ENCODE peak calls at places on chromosomes 5 and 9, in eight cellular contexts. F is astrocyte of the cerebellum, O is heart right ventricle, P is left ventricle myocardium inferior, B is HEK293T, A is NCI-H1436 treated with DMSO at 0.1 percent for 48 hours, Z is amniotic stem cell, J is Panc1. R is an unnamed sample.

GRCh38 chr5:16064135-16064893 is 115.3 kb downstream of the MARCHF11 start:
- DNase-seq in P (no peak), J (no peak), Z (no peak), O (no peak), F (no peak), A (no peak), B (no peak), R (no peak)

GRCh38 chr5:110900829-110901228 is 162.0 kb downstream of the SLC25A46 start:
- DNase-seq in B (no peak), P (no peak), O (no peak), A (no peak), Z (peak), F (peak), J (peak), R (no peak)

GRCh38 chr9:32291370-32291769 is 93.1 kb upstream of the ACO1 start:
- DNase-seq in Z (no peak), P (no peak), A (no peak), J (no peak), B (no peak), O (no peak), F (no peak), R (no peak)

GRCh38 chr5:19859020-19859419 is 129.0 kb downstream of the CDH18 start:
- DNase-seq in Z (no peak), J (no peak), P (no peak), O (no peak), F (no peak), A (no peak), B (no peak), R (no peak)

GRCh38 chr5:124858612-124859011 is 112.2 kb upstream of the ZNF608 start:
- DNase-seq in Z (no peak), B (no peak), P (no peak), J (no peak), A (no peak), F (no peak), O (no peak), R (no peak)

GRCh38 chr9:88460583-88461332 is 72.5 kb downstream of the SPIN1 start:
- DNase-seq in J (no peak), F (no peak), A (no peak), O (no peak), Z (no peak), B (no peak), P (no peak), R (no peak)

GRCh38 chr5:6556089-6556801 is 76.6 kb downstream of the NSUN2 start:
- DNase-seq in F (peak), B (no peak), A (no peak), J (no peak), P (no peak), Z (no peak), O (no peak), R (no peak)

GRCh38 chr9:83130541-83130940 is 67.6 kb upstream of the RASEF start:
- DNase-seq in B (no peak), A (no peak), F (peak), P (no peak), J (no peak), O (no peak), Z (no peak), R (no peak)

GRCh38 chr5:24005384-24005783 is 498.0 kb downstream of the PRDM9 start:
- DNase-seq in B (no peak), Z (no peak), P (no peak), F (no peak), A (no peak), J (no peak), O (no peak), R (no peak)

GRCh38 chr5:176901260-176902101 is 2.3 kb upstream of the HK3 start:
- DNase-seq in O (no peak), J (no peak), P (no peak), Z (no peak), B (no peak), F (no peak), A (no peak), R (peak)

GRCh38 chr5:24783596-24783995 is 138.8 kb upstream of the CDH10 start:
- DNase-seq in A (no peak), P (no peak), J (no peak), O (no peak), Z (no peak), B (no peak), F (no peak), R (no peak)

GRCh38 chr5:180334751-180335613 is 18.2 kb downstream of the GFPT2 start:
- DNase-seq in B (no peak), J (no peak), Z (no peak), A (no peak), F (no peak), P (no peak), O (no peak), R (no peak)

GRCh38 chr9:133163559-133164208 is at the start of gene GBGT1:
- DNase-seq in J (no peak), F (no peak), Z (no peak), A (no peak), B (no peak), P (peak), O (peak), R (peak)

GRCh38 chr5:42641321-42642005 is 115.2 kb upstream of the CCDC152 start:
- DNase-seq in F (no peak), O (no peak), P (no peak), B (no peak), Z (no peak), A (no peak), J (no peak), R (no peak)

GRCh38 chr9:32404402-32404801 is 20.0 kb downstream of the ACO1 start:
- DNase-seq in A (no peak), Z (no peak), J (no peak), F (no peak), P (no peak), B (no peak), O (no peak), R (no peak)

GRCh38 chr5:77645158-77645994 is 6.9 kb upstream of the OTP start:
- DNase-seq in O (no peak), Z (no peak), F (no peak), B (peak), J (no peak), A (no peak), P (no peak), R (peak)

GRCh38 chr9:34431661-34432060 is 26.7 kb downstream of the FAM219A start:
- DNase-seq in B (no peak), O (no peak), P (no peak), Z (no peak), J (no peak), F (no peak), A (no peak), R (no peak)

GRCh38 chr9:91422832-91423711 is 560 bp downstream of the NFIL3 start:
- DNase-seq in J (no peak), Z (peak), A (no peak), B (peak), O (peak), P (peak), F (peak), R (peak)

GRCh38 chr5:50727149-50727496 is 60.7 kb downstream of the PARP8 start:
- DNase-seq in P (no peak), O (no peak), F (no peak), J (no peak), B (no peak), Z (no peak), A (no peak), R (no peak)

GRCh38 chr9:129138476-129139232 is 27.4 kb downstream of the PTPA start:
- DNase-seq in B (no peak), Z (peak), P (peak), A (no peak), O (peak), F (no peak), J (no peak), R (no peak)

GRCh38 chr5:140018517-140018916 is 24.6 kb downstream of the NRG2 start:
- DNase-seq in B (no peak), J (no peak), Z (no peak), O (no peak), F (no peak), P (no peak), A (no peak), R (no peak)